ENCODE peak calls at places on chromosomes 3 and 15, in seven cellular contexts. W, Y, T, N, D, L and B are unnamed samples.

GRCh38 chr3:99960941-99961340 is 143.3 kb downstream of the CMSS1 start:
- DNase-seq in W (no peak), Y (no peak), T (no peak), N (no peak), D (no peak), L (no peak), B (no peak)

GRCh38 chr15:90214553-90215205 is 13.5 kb downstream of the SEMA4B start:
- DNase-seq in W (no peak), Y (peak), T (peak), N (no peak), D (no peak), L (no peak), B (no peak)

GRCh38 chr15:65355983-65356353 is 21.8 kb downstream of the IGDCC3 start:
- DNase-seq in W (no peak), Y (no peak), T (no peak), N (no peak), D (peak), L (no peak), B (no peak)

GRCh38 chr15:73681073-73681472 is 3.1 kb upstream of the CD276 start:
- DNase-seq in W (no peak), Y (no peak), T (no peak), N (no peak), D (no peak), L (no peak), B (no peak)

GRCh38 chr3:71585126-71585525 is 1.6 kb upstream of the FOXP1 start:
- DNase-seq in W (peak), Y (no peak), T (no peak), N (no peak), D (peak), L (peak), B (no peak)

GRCh38 chr15:52784799-52785671 is 5.1 kb downstream of the ONECUT1 start:
- DNase-seq in W (no peak), Y (peak), T (no peak), N (peak), D (peak), L (no peak), B (no peak)

GRCh38 chr3:64295594-64295993 is 70.3 kb upstream of the PRICKLE2 start:
- DNase-seq in W (no peak), Y (no peak), T (no peak), N (no peak), D (no peak), L (no peak), B (no peak)

GRCh38 chr3:99544819-99545281 is 93.5 kb upstream of the COL8A1 start:
- DNase-seq in W (no peak), Y (no peak), T (no peak), N (no peak), D (no peak), L (no peak), B (no peak)

GRCh38 chr15:61018083-61018482 is 211.0 kb downstream of the RORA start:
- DNase-seq in W (no peak), Y (no peak), T (no peak), N (no peak), D (no peak), L (no peak), B (no peak)

GRCh38 chr15:47673343-47673761 is 44.0 kb upstream of the SEMA6D start:
- DNase-seq in W (peak), Y (peak), T (no peak), N (peak), D (no peak), L (no peak), B (no peak)

GRCh38 chr3:36852071-36852470 is 87.7 kb upstream of the DCLK3 start:
- DNase-seq in W (no peak), Y (no peak), T (no peak), N (no peak), D (no peak), L (no peak), B (no peak)

GRCh38 chr15:70102827-70103226 is 5.1 kb upstream of the TLE3 start:
- DNase-seq in W (no peak), Y (no peak), T (no peak), N (no peak), D (no peak), L (no peak), B (no peak)

GRCh38 chr3:105828703-105829102 is 40.1 kb downstream of the CBLB start:
- DNase-seq in W (no peak), Y (no peak), T (no peak), N (no peak), D (no peak), L (no peak), B (no peak)

DNA sequence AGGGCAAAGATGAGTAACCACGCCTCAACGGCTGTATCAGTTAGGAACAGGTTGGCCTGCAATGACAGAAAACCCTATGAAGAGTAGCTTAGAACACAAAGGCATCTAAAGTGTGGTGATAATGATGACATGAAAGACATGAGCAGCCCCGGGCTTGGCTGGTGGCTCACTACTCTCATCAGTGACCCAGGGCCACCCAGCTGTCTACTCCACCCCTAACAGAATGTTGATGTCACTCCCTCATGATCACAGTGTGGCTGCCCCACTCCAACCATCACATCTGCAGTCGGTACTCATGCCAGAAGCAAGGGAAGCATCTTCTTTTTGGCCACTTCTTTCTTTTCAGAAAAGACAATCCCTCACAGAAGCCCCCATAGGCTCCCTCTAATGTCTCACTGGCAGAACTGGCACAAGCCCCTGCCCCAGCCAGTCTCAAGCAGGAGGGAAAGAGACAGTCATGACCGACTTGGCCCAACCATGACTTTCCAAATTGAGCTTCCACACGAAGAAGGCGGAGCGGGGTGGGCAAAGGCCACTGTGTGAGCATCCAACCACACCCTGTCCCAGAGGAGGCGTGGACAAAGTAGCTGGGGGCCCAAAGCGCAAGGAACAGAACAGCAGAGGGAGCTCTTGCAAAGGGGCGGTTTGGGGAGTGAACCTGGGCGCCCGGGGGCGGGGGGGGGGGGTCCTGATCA is 72.0 kb upstream of the IQSEC1 start:
- DNase-seq in W (no peak), Y (peak), T (no peak), N (peak), D (no peak), L (peak), B (no peak)
- TF ChIP-seq CTCF in W (no peak), Y (peak), T (peak), N (peak), D (peak), L (peak), B (no peak)

GRCh38 chr3:14647976-14648955 is 3.3 kb upstream of the CCDC174 start:
- DNase-seq in W (no peak), Y (no peak), T (no peak), N (peak), D (no peak), L (no peak), B (no peak)

GRCh38 chr3:14646589-14647413 is 4.8 kb upstream of the CCDC174 start:
- DNase-seq in W (no peak), Y (peak), T (no peak), N (no peak), D (peak), L (no peak), B (no peak)

GRCh38 chr3:14649466-14649865 is 2.1 kb upstream of the CCDC174 start:
- DNase-seq in W (no peak), Y (no peak), T (no peak), N (no peak), D (no peak), L (no peak), B (no peak)

GRCh38 chr3:14651440-14652251 is at the start of gene CCDC174:
- DNase-seq in W (peak), Y (peak), T (peak), N (peak), D (peak), L (peak), B (peak)

DNA sequence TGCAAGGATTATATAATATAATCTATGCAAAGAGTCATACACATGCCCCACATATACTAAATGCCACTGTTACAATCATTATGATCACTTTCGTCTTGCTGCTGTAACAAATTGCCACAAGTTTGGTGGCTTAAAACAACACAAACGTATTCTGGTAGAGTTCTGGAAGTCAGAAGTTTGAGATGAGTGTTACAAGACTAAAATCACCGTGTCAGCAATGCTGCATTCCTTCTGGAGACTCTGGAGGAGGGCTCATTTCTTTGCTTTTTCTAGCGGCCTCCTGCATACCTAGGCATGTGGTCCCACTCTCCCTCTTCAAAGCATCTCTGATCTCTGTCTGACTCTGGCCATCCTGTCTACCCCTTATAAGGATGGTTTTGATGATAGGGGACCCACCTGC is 1.4 kb upstream of the CCDC174 start:
- DNase-seq in W (no peak), Y (no peak), T (no peak), N (no peak), D (no peak), L (no peak), B (no peak)
- H3K4me3 ChIP-seq in W (no peak), Y (no peak), T (no peak), N (no peak), D (no peak), L (no peak), B (no peak)

DNA sequence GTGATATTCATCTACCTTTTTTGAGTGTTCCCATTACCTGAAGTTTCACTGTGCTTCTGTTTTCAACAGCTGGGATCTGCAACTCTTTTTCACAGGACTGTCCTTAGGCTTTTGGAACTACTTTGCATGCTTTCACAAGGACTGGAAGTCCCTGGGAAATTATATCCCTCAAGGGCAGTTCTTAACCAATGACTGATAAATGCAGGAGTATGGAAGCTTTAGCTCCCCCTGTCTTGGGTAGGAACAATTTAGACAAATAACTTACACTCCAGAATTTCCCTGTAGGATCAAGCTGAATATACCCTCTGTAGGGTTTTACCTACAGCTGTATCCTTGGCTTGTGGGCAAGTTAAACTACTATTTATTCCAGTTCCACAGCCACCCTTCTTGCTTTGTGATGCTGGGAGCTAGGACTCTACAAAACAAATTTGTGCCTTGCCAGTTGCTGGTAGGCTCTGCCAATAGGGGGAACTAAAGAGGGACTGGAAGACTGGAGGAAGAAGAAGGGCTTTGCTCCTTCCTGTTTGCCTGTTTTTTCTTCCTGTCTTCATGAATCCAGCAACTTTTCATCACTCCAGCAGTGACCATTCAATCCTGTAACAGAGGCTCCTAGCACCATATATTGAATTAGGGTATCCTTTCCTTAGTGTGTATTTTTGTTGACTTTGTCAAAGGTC is 6.8 kb upstream of the ZNF280D start:
- DNase-seq in W (no peak), Y (peak), T (no peak), N (no peak), D (no peak), L (no peak), B (no peak)
- TF ChIP-seq CTCF in W (no peak), Y (peak), T (no peak), N (peak), D (peak), L (peak), B (no peak)

GRCh38 chr3:112813016-112813415 is 33.6 kb downstream of the CD200R1L start:
- DNase-seq in W (no peak), Y (no peak), T (no peak), N (no peak), D (no peak), L (no peak), B (no peak)

GRCh38 chr3:112813723-112814171 is 32.9 kb downstream of the CD200R1L start:
- DNase-seq in W (no peak), Y (no peak), T (no peak), N (no peak), D (no peak), L (no peak), B (no peak)

GRCh38 chr3:112811917-112812660 is 34.6 kb downstream of the CD200R1L start:
- DNase-seq in W (no peak), Y (no peak), T (no peak), N (no peak), D (no peak), L (no peak), B (no peak)

GRCh38 chr3:112810561-112810960 is 36.1 kb downstream of the CD200R1L start:
- DNase-seq in W (no peak), Y (no peak), T (no peak), N (no peak), D (no peak), L (no peak), B (no peak)

DNA sequence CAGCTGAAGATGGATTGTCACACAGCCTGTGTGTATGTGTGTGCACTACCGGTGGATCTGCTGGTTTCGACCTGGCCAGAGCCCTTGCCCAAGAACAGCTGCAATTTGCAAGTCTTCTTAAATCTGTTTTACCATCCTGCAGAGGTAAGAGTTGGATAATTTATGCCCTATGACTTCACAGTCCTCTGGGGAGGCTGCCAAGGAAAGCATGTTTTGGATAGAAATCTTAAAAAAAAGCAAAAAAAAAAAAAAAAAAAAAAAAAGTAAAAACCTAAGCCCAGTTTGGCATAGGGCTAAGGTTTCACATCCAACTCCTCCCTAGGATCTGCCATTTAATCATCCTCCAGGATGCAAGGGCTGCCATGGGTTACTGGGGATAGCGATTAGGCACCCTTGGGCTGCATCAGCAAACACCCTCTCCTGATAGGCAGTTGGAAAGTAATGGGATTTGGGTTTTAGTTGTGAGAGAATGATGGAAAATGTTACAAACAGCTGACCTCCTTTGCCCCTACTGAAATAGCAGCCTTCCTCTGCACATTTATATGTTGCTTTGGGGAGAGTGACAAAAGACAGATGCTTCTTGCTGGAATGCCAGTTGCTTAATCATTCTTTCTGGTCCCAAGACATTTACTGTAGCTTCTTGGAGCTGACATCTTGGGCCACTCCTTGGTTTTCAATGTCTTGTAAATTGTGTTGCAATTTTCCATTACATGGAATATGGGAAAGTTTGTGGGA is 35.3 kb downstream of the CD200R1L start:
- DNase-seq in W (peak), Y (no peak), T (no peak), N (no peak), D (no peak), L (no peak), B (no peak)
- H3K4me3 ChIP-seq in W (no peak), Y (no peak), T (no peak), N (no peak), D (no peak), L (no peak), B (no peak)